ENCODE peak calls at places on chromosomes 7 and 10, in four cellular contexts. J, N, Z and L are unnamed samples.

GRCh38 chr7:157483515-157483914 is 146.7 kb downstream of the DNAJB6 start:
- DNase-seq in J (no peak), N (no peak), Z (no peak), L (no peak)

GRCh38 chr7:900331-901040 is 24.1 kb downstream of the GET4 start:
- DNase-seq in J (no peak), Z (no peak), N (no peak), L (no peak)

GRCh38 chr7:73679709-73680108 is 3.5 kb downstream of the DNAJC30 start:
- DNase-seq in N (no peak), Z (no peak), J (no peak), L (no peak)

GRCh38 chr7:51785806-51786205 is 469.2 kb upstream of the COBL start:
- DNase-seq in Z (no peak), N (no peak), J (no peak), L (no peak)

GRCh38 chr7:151590071-151590800 is 70.5 kb upstream of the RHEB start:
- DNase-seq in J (no peak), N (no peak), Z (no peak), L (no peak)

GRCh38 chr7:84379446-84379845 is 184.9 kb upstream of the SEMA3A start:
- DNase-seq in J (no peak), Z (no peak), N (no peak), L (no peak)

GRCh38 chr7:106774768-106775551 is 90.1 kb upstream of the PIK3CG start:
- DNase-seq in Z (no peak), N (no peak), J (peak; percentile 89), L (peak; percentile 43)

GRCh38 chr7:19663816-19664531 is 44.9 kb downstream of the POLR1F start:
- DNase-seq in J (peak; percentile 20), N (no peak), Z (peak; percentile 73), L (no peak)

GRCh38 chr7:3302681-3303320 is 1.7 kb downstream of the SDK1 start:
- DNase-seq in N (no peak), Z (no peak), J (no peak), L (no peak)

GRCh38 chr10:101489355-101489754 is 98.7 kb downstream of the POLL start:
- DNase-seq in J (peak; percentile 86), Z (peak; percentile 3), N (no peak), L (no peak)

GRCh38 chr10:6924166-6924565 is 344.1 kb upstream of the PRKCQ start:
- DNase-seq in J (no peak), Z (no peak), N (no peak), L (peak; percentile 75)